ENCODE peak calls at places on chromosomes 2 and 18, in ten cellular contexts. N is esophagus squamous epithelium, W is breast epithelium, K is tibial nerve, U is ovary, F is brain microvascular endothelial cell, L is fibroblast of lung, A is aorta, Y is mucosa of descending colon, E is GM23338. Q is an unnamed sample.

GRCh38 chr2:8452979-8453903 is 228.6 kb upstream of the ID2 start:
- DNase-seq in W (no peak), E (no peak), K (no peak), A (no peak), L (peak; percentile 18), F (no peak), Y (peak; percentile 62), U (no peak), N (no peak), Q (no peak)

GRCh38 chr2:219087371-219087770 is 26.6 kb upstream of the IHH start:
- DNase-seq in N (no peak), Y (no peak), U (no peak), L (no peak), K (no peak), F (no peak), A (no peak), E (no peak), W (no peak), Q (no peak)

GRCh38 chr18:28666216-28666615 is 489.3 kb upstream of the CDH2 start:
- DNase-seq in N (no peak), Y (no peak), U (no peak), F (no peak), W (no peak), A (no peak), K (no peak), E (no peak), L (no peak), Q (no peak)

GRCh38 chr2:176552456-176553135 is 283.4 kb downstream of the MTX2 start:
- DNase-seq in K (no peak), W (no peak), N (no peak), E (no peak), A (peak; percentile 36), L (peak; percentile 59), Y (no peak), F (peak; percentile 17), U (no peak), Q (no peak)

GRCh38 chr2:157866202-157866601 is 9.9 kb downstream of the ACVR1 start:
- DNase-seq in Y (no peak), E (peak; percentile 74), W (no peak), F (peak; percentile 38), U (no peak), N (no peak), L (peak; percentile 23), K (no peak), A (no peak), Q (no peak)

GRCh38 chr18:45663646-45664045 is 48.4 kb downstream of the SLC14A2 start:
- DNase-seq in U (no peak), F (no peak), K (no peak), L (no peak), Y (no peak), E (no peak), A (no peak), N (no peak), W (no peak), Q (no peak)

GRCh38 chr2:122319551-122320132 is 564.2 kb downstream of the TSN start:
- DNase-seq in K (no peak), F (no peak), U (no peak), E (no peak), L (no peak), W (no peak), Y (no peak), N (no peak), A (no peak), Q (no peak)

GRCh38 chr2:11239718-11240462 is 84.6 kb downstream of the SLC66A3 start:
- DNase-seq in U (no peak), W (no peak), A (no peak), L (no peak), E (no peak), Y (no peak), K (no peak), F (peak; percentile 50), N (no peak), Q (no peak)

GRCh38 chr18:79503891-79504475 is 108.3 kb downstream of the NFATC1 start:
- DNase-seq in U (no peak), Y (peak; percentile 6), K (no peak), W (no peak), E (no peak), L (no peak), F (no peak), A (peak; percentile 12), N (no peak), Q (no peak)

GRCh38 chr2:136149011-136149410 is 31.1 kb upstream of the CXCR4 start:
- DNase-seq in U (no peak), L (no peak), K (no peak), W (no peak), Y (no peak), E (no peak), A (no peak), N (no peak), F (no peak), Q (no peak)
- H3K36me3 ChIP-seq in U (no peaks in the 10 kb centered on the region), L (no peaks in the 10 kb centered on the region), K (no peaks in the 10 kb centered on the region), W (no peaks in the 10 kb centered on the region), Y (no peaks in the 10 kb centered on the region), E (no peaks in the 10 kb centered on the region), A (no peaks in the 10 kb centered on the region), N (no peaks in the 10 kb centered on the region), F (no peaks in the 10 kb centered on the region), Q (no peaks in the 10 kb centered on the region)

DNA sequence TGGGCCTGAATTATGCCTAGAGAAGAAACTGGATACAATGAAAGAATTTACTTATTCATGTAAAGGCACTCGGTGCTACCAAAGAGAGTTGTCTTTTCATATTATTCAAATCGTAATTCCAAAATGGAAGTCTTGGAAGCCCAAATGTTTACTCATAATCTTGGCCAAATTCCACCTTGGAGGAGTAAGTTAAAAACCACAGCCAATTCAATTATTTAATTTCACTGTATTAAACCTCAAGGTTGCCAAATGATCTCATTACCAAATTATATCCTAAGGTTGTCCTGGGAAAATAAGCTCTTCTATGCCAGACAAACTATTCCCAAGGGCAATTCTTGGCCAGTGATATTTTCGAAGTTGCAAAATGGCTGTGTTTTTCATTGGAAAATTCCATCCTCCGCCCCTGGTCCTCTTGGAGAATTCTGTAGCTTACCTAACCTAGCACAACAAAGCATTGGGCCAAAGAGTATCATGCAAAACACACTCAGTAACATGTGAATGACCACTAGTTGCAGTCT is 11.1 kb upstream of the VPS4B start:
- DNase-seq in U (peak; percentile 42), F (no peak), Y (no peak), K (no peak), A (no peak), L (no peak), E (no peak), N (no peak), W (peak; percentile 44), Q (no peak)
- H3K36me3 ChIP-seq in U (no peaks in the 10 kb centered on the region), F (no peaks in the 10 kb centered on the region), Y (no peaks in the 10 kb centered on the region), K (no peaks in the 10 kb centered on the region), A (no peaks in the 10 kb centered on the region), L (no peaks in the 10 kb centered on the region), E (no peaks in the 10 kb centered on the region), N (no peaks in the 10 kb centered on the region), W (no peaks in the 10 kb centered on the region), Q (no peaks in the 10 kb centered on the region)

DNA sequence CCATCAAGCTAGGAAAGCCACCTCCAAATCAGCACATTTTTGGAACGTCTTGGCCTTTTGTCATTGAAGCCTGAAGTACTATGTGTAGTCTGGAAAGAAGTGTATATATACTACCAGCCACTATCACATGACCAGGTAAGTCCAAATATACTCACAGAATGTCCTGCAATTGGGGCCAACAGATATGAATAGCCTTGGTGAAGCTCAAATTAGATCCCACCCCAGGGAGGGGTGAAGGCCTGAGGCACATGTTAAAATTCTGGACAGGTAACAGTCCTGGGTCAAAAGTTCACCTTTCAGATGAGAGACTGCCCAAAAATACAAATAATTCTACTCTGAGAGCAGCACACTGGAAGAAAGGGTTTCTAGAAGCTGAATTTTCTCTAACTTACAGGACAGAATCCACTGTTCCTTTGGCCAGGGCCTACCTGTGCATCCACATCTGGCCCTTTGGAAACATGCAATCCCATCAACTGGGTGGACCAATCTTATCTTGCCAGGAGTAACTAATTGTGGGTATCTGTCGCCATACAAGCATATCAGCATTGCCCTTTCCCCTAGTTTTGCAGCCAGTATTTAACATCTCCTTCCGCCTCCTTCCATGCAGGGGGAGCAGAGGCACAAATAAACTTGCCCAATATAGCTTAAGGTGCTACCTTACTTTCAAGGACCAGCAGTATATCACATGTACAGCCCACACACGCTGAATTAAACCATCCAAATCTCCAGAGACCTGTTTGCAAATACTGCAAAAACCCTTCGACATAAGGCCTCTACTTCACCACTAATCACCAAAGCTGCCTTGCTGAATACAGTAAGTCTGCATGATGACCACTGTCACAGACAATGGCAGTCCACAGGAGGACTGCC is 67.8 kb downstream of the EIF5B start:
- DNase-seq in L (no peak), A (no peak), K (no peak), U (no peak), W (no peak), Y (no peak), F (no peak), E (no peak), N (no peak), Q (no peak)
- H3K36me3 ChIP-seq in L (peaks cover 12% of the 10 kb centered on the region), A (peaks cover 4% of the 10 kb centered on the region), K (peaks cover 94% of the 10 kb centered on the region), U (no peaks in the 10 kb centered on the region), W (peaks cover 10% of the 10 kb centered on the region), Y (no peaks in the 10 kb centered on the region), F (peaks cover 51% of the 10 kb centered on the region), E (peaks cover 40% of the 10 kb centered on the region), N (peaks cover 3% of the 10 kb centered on the region), Q (peaks cover 36% of the 10 kb centered on the region)

DNA sequence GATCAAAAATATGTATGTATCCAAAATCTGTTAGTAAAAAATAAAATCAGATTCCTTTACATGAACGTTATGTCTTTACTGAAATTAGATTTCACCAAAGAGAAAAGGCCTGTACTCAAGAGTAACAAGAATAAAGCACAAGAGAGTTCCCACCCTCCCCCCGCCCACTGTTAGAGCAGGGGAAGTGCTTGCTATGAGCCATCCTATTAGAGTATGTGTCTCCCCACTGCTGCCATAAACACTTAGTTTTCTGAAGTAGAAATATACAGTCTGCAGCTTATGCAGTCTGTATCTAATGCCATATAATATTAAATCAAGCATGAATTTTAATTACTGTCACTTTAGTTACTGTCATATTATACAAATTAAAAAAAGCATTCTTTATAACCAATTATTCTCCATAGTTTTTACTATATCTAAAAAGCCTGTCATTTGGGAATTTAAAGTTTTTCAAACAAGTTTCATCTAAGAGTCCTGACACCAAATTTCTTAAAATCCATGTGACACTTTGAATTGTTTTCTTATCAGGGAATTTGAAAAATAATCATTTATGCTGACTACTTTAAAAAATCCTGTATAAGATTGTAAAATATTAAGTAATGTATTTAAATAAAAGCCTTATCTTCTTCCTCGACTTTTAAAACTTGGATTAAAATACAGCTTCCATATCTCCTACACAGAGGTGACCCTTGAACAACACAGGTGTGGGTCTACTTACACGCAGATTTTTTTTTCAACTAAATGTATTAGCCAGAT is 51.8 kb upstream of the GPR75 start:
- DNase-seq in L (no peak), E (peak; percentile 21), W (no peak), Y (no peak), N (no peak), K (no peak), A (no peak), U (no peak), F (no peak), Q (no peak)
- H3K36me3 ChIP-seq in L (no peaks in the 10 kb centered on the region), E (peaks cover 31% of the 10 kb centered on the region), W (peaks cover 18% of the 10 kb centered on the region), Y (no peaks in the 10 kb centered on the region), N (no peaks in the 10 kb centered on the region), K (peaks cover 68% of the 10 kb centered on the region), A (peaks cover 2% of the 10 kb centered on the region), U (no peaks in the 10 kb centered on the region), F (peaks cover 28% of the 10 kb centered on the region), Q (peaks cover 26% of the 10 kb centered on the region)

DNA sequence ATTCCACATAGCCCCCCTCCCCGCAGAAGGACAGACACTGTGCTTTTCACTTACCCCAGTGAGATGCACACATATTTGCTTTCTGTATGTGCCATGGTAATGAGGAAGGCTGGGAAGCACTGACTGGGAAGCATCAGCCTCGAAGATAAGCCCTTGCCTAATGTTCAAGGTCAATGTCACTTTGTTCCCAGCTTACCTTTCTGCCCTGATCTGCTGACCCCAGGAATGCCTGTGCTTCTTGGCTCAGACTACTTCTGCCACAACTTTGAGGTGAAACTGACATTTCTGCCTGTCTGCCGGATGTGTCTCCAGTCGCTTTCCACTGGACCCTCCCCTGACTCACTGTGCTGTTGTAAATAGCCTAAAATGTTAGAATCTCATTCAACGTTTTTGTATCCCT is 183.8 kb downstream of the PTPRM start:
- DNase-seq in U (no peak), E (no peak), K (no peak), A (no peak), W (no peak), Y (no peak), N (no peak), L (no peak), F (no peak), Q (no peak)
- H3K36me3 ChIP-seq in U (no peaks in the 10 kb centered on the region), E (no peaks in the 10 kb centered on the region), K (no peaks in the 10 kb centered on the region), A (no peaks in the 10 kb centered on the region), W (no peaks in the 10 kb centered on the region), Y (no peaks in the 10 kb centered on the region), N (no peaks in the 10 kb centered on the region), L (no peaks in the 10 kb centered on the region), F (no peaks in the 10 kb centered on the region), Q (no peaks in the 10 kb centered on the region)